ENCODE peak calls at places on chromosomes 13 and 19, in six cellular contexts. T is transverse colon; K is CD4-positive, alpha-beta T cell; C is WERI-Rb-1; I is ecto neural progenitor cell; S is stimulated activated CD8-positive, alpha-beta memory T cell treated with anti-CD3 and anti-CD28 coated beads, Interleukin-4, amount 100 ng/mL, for 4 hours. J is an unnamed sample.
A peak's percentile ranks its signal among the peaks of the same experiment; 100 is the strongest.

GRCh38 chr13:111595791-111596190 is 275.3 kb downstream of the TEX29 start:
- DNase-seq in T (no peak), K (no peak), I (no peak), C (no peak), S (no peak), J (no peak)

GRCh38 chr19:51136333-51136732 is 5.8 kb upstream of the SIGLEC7 start:
- DNase-seq in I (no peak), K (no peak), C (no peak), T (no peak), S (no peak), J (no peak)

GRCh38 chr19:48806818-48807589 is 3.8 kb downstream of the BCAT2 start:
- DNase-seq in S (no peak), I (peak; percentile 72), T (peak; percentile 68), K (no peak), C (peak; percentile 41), J (peak; percentile 87)

GRCh38 chr13:73602295-73602694 is 531.9 kb downstream of the KLF12 start:
- DNase-seq in T (no peak), K (no peak), C (peak; percentile 12), I (no peak), S (no peak), J (peak; percentile 61)

GRCh38 chr13:34765446-34766180 is 176.5 kb upstream of the NBEA start:
- DNase-seq in C (no peak), S (no peak), I (no peak), K (no peak), T (no peak), J (no peak)

GRCh38 chr19:41325947-41326706 is 16.2 kb downstream of the CCDC97 start:
- DNase-seq in I (no peak), T (peak; percentile 39), C (no peak), S (no peak), K (no peak), J (peak; percentile 58)

GRCh38 chr19:49506575-49507105 is 5.8 kb upstream of the FCGRT start:
- DNase-seq in C (peak; percentile 77), K (peak; percentile 79), T (peak; percentile 83), S (no peak), I (peak; percentile 83), J (peak; percentile 79)

GRCh38 chr19:52673014-52673413 is 34.9 kb upstream of the ZNF83 start:
- DNase-seq in T (no peak), I (no peak), C (no peak), S (no peak), K (no peak), J (no peak)

GRCh38 chr19:1264801-1265610 is 4.1 kb upstream of the CIRBP start:
- DNase-seq in C (no peak), K (no peak), I (peak; percentile 86), T (peak; percentile 79), S (no peak), J (peak; percentile 92)

GRCh38 chr19:54473071-54473941 is at the start of gene CDC42EP5:
- DNase-seq in I (peak; percentile 61), S (no peak), K (no peak), T (peak; percentile 86), C (no peak), J (peak; percentile 93)

GRCh38 chr13:81714513-81714912 is 1373.6 kb upstream of the SPRY2 start:
- DNase-seq in I (no peak), T (no peak), S (no peak), K (no peak), C (no peak), J (no peak)

GRCh38 chr13:110887955-110888333 is 26.9 kb downstream of the ANKRD10 start:
- DNase-seq in S (no peak), T (no peak), K (no peak), C (no peak), I (no peak), J (no peak)

GRCh38 chr13:113398963-113399754 is 35.2 kb upstream of the GRTP1 start:
- DNase-seq in T (no peak), I (peak; percentile 55), C (no peak), S (no peak), K (no peak), J (no peak)

GRCh38 chr19:14774373-14774772 is 4.0 kb downstream of the ADGRE2 start:
- DNase-seq in I (no peak), T (no peak), S (no peak), K (no peak), C (no peak), J (no peak)

GRCh38 chr19:9018163-9018875 is 8.1 kb upstream of the MUC16 start:
- DNase-seq in S (no peak), K (no peak), T (no peak), I (no peak), C (no peak), J (no peak)

GRCh38 chr13:60990032-60990733 is 425.5 kb downstream of the PCDH20 start:
- DNase-seq in C (peak; percentile 8), I (no peak), K (no peak), T (no peak), S (no peak), J (no peak)

GRCh38 chr13:75762967-75763366 is 126.8 kb downstream of the LMO7 start:
- DNase-seq in K (no peak), T (no peak), I (no peak), C (no peak), S (no peak), J (no peak)

GRCh38 chr19:14127176-14127575 is 9.2 kb downstream of the ASF1B start:
- DNase-seq in C (no peak), T (no peak), I (no peak), S (no peak), K (no peak), J (no peak)